ENCODE peak calls at places on chromosomes 2 and 18, in four cellular contexts. R is kidney, X is bronchial epithelial cell, J is fibroblast of the aortic adventitia. N is an unnamed sample.

GRCh38 chr2:215161301-215161829 is 22.9 kb upstream of the ABCA12 start:
- DNase-seq in R (no peak), J (no peak), X (no peak), N (no peak)

GRCh38 chr2:180707175-180707866 is 273.1 kb upstream of the UBE2E3 start:
- DNase-seq in J (no peak), R (no peak), X (no peak), N (no peak)

GRCh38 chr2:36625304-36625703 is 27.3 kb upstream of the FEZ2 start:
- DNase-seq in R (no peak), X (no peak), J (no peak), N (no peak)

GRCh38 chr2:145546091-145546490 is 1026.2 kb upstream of the ZEB2 start:
- DNase-seq in R (no peak), J (peak; percentile 25), X (no peak), N (no peak)

GRCh38 chr2:130920417-130921030 is 83.8 kb downstream of the ARHGEF4 start:
- DNase-seq in X (peak; percentile 77), R (no peak), J (peak; percentile 76), N (peak; percentile 26)

GRCh38 chr2:140308706-140309105 is 1528.5 kb upstream of the NXPH2 start:
- DNase-seq in R (no peak), J (no peak), X (no peak), N (no peak)

GRCh38 chr2:173033080-173033479 is 42.6 kb upstream of the MAP3K20 start:
- DNase-seq in R (no peak), J (peak; percentile 58), X (no peak), N (no peak)

GRCh38 chr2:43210467-43211303 is 15.7 kb downstream of the ZFP36L2 start:
- DNase-seq in J (peak; percentile 86), R (peak; percentile 70), X (peak; percentile 12), N (no peak)

GRCh38 chr18:5463836-5464235 is 80.0 kb downstream of the EPB41L3 start:
- DNase-seq in R (no peak), J (no peak), X (no peak), N (no peak)

GRCh38 chr2:143140864-143141637 is 11.8 kb downstream of the ARHGAP15 start:
- DNase-seq in R (no peak), J (no peak), X (no peak), N (no peak)

GRCh38 chr2:49948744-49949143 is 794.4 kb upstream of the FSHR start:
- DNase-seq in X (no peak), R (no peak), J (no peak), N (no peak)
- H3K4me3 ChIP-seq in X (no peak overlapping the region), R (no peak overlapping the region), J (no peak overlapping the region), N (no peak overlapping the region)

DNA sequence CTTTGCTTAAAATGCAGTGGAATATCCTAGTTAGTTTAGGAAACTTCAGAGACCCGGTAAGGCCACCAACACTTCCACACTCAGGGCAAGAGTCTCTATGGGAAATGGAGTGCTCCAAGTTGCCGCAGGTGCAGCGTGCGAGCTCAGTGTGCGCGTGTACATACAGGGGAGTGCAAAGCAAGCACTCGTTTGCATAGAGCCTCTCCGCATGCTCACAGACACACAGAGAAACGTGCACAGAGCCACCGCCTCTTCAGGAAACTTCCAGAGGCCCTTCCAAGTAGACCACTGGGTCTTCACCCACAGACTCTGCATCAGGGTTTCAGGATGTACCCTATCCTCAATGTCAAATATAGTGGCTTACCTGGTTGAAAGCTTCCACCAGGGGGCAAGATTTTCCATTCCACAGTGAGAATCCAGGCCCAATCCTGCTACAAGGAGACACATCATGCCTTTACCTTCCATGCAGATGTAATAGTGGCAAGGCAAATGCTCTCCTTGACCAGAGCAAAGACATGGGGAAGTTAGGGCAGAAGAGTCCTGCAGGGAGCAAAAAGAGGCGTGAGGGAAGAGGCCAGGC is 513.0 kb upstream of the MYT1L start:
- DNase-seq in X (no peak), R (no peak), J (no peak), N (no peak)
- TF ChIP-seq CTCF in X (no peak), R (no peak), J (no peak), N (peak; percentile 10)

GRCh38 chr2:161910200-161910599 is 163.8 kb downstream of the DPP4 start:
- DNase-seq in J (no peak), X (no peak), R (no peak), N (no peak)

GRCh38 chr2:161915121-161915520 is 158.9 kb downstream of the DPP4 start:
- DNase-seq in X (no peak), R (no peak), J (no peak), N (no peak)

GRCh38 chr2:161913865-161914264 is 160.2 kb downstream of the DPP4 start:
- DNase-seq in R (no peak), X (peak; percentile 92), J (peak; percentile 20), N (peak; percentile 52)

DNA sequence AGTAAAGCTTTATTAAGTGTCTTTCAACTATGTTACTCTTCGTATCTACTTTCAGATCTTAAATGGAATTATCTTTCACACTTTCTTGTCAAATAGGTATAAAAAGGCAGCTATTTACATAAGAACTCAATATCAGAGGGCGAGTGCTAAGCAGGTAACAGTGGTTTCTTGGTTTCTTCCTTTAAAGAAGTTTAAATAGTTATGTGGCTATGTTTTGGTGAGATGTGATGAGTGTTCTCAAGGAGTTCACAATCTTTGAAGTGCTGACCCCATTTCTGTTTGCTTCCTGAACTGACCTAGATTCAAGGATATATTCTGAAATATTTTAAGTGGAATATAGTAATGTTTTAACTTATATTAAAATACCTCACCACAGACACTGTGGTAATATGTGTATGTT is 161.9 kb downstream of the DPP4 start:
- DNase-seq in R (no peak), J (no peak), X (no peak), N (no peak)
- H3K4me3 ChIP-seq in R (no peak overlapping the region), J (no peak overlapping the region), X (no peak overlapping the region), N (no peak overlapping the region)

GRCh38 chr18:60060026-60060425 is 160.2 kb downstream of the PMAIP1 start:
- DNase-seq in R (no peak), X (no peak), J (no peak), N (no peak)
- TF ChIP-seq CTCF in R (no peak), X (no peak), J (no peak), N (no peak)